ENCODE peak calls at places on chromosomes 2 and 18, in eight cellular contexts. One of them, this sample, is unnamed.

GRCh38 chr18:54647176-54647575 is 56.1 kb downstream of the DYNAP start:
- DNase-seq in Right ventricle myocardium superior: no peak
- DNase-seq in AG20443: no peak
- DNase-seq in GM23248: peak; percentile 7
- DNase-seq in mucosa of gallbladder: no peak
- DNase-seq in hypothalamus: no peak
- DNase-seq in activated CD8-positive, alpha-beta T cell treated with anti-CD3 and anti-CD28 coated beads for 36 hours: peak; percentile 19
- DNase-seq in NCI-H1105: peak; percentile 16
- DNase-seq in this sample: peak; percentile 59

GRCh38 chr2:193584522-193584938 is 1389.8 kb upstream of the TMEFF2 start:
- DNase-seq in Right ventricle myocardium superior: no peak
- DNase-seq in AG20443: no peak
- DNase-seq in GM23248: peak; percentile 6
- DNase-seq in mucosa of gallbladder: peak; percentile 22
- DNase-seq in hypothalamus: no peak
- DNase-seq in activated CD8-positive, alpha-beta T cell treated with anti-CD3 and anti-CD28 coated beads for 36 hours: peak; percentile 7
- DNase-seq in NCI-H1105: no peak
- DNase-seq in this sample: peak; percentile 42

GRCh38 chr2:97740590-97741182 is 27.3 kb downstream of the ZAP70 start:
- DNase-seq in Right ventricle myocardium superior: peak; percentile 56
- DNase-seq in AG20443: peak; percentile 78
- DNase-seq in GM23248: peak; percentile 65
- DNase-seq in mucosa of gallbladder: no peak
- DNase-seq in hypothalamus: no peak
- DNase-seq in activated CD8-positive, alpha-beta T cell treated with anti-CD3 and anti-CD28 coated beads for 36 hours: peak; percentile 66
- DNase-seq in NCI-H1105: peak; percentile 69
- DNase-seq in this sample: peak; percentile 13

GRCh38 chr2:96264656-96265348 is 995 bp downstream of the TMEM127 start:
- DNase-seq in Right ventricle myocardium superior: peak; percentile 49
- DNase-seq in AG20443: peak; percentile 26
- DNase-seq in GM23248: peak; percentile 65
- DNase-seq in mucosa of gallbladder: no peak
- DNase-seq in hypothalamus: no peak
- DNase-seq in activated CD8-positive, alpha-beta T cell treated with anti-CD3 and anti-CD28 coated beads for 36 hours: peak; percentile 70
- DNase-seq in NCI-H1105: peak; percentile 30
- DNase-seq in this sample: no peak

GRCh38 chr2:132276571-132276981 is 114.8 kb upstream of the ANKRD30BL start:
- DNase-seq in Right ventricle myocardium superior: no peak
- DNase-seq in AG20443: no peak
- DNase-seq in GM23248: no peak
- DNase-seq in mucosa of gallbladder: no peak
- DNase-seq in hypothalamus: no peak
- DNase-seq in activated CD8-positive, alpha-beta T cell treated with anti-CD3 and anti-CD28 coated beads for 36 hours: no peak
- DNase-seq in NCI-H1105: no peak
- DNase-seq in this sample: no peak

GRCh38 chr2:73961823-73962615 is 22.7 kb upstream of the TET3 start:
- DNase-seq in Right ventricle myocardium superior: no peak
- DNase-seq in AG20443: no peak
- DNase-seq in GM23248: no peak
- DNase-seq in mucosa of gallbladder: no peak
- DNase-seq in hypothalamus: no peak
- DNase-seq in activated CD8-positive, alpha-beta T cell treated with anti-CD3 and anti-CD28 coated beads for 36 hours: no peak
- DNase-seq in NCI-H1105: no peak
- DNase-seq in this sample: no peak

GRCh38 chr18:22314406-22314805 is 103.3 kb downstream of the CTAGE1 start:
- DNase-seq in Right ventricle myocardium superior: peak; percentile 55
- DNase-seq in AG20443: peak; percentile 90
- DNase-seq in GM23248: peak; percentile 96
- DNase-seq in mucosa of gallbladder: peak; percentile 44
- DNase-seq in hypothalamus: no peak
- DNase-seq in activated CD8-positive, alpha-beta T cell treated with anti-CD3 and anti-CD28 coated beads for 36 hours: no peak
- DNase-seq in NCI-H1105: no peak
- DNase-seq in this sample: no peak

GRCh38 chr2:190984595-190984994 is 29.4 kb downstream of the STAT1 start:
- DNase-seq in Right ventricle myocardium superior: no peak
- DNase-seq in AG20443: peak; percentile 67
- DNase-seq in GM23248: peak; percentile 83
- DNase-seq in mucosa of gallbladder: no peak
- DNase-seq in hypothalamus: no peak
- DNase-seq in activated CD8-positive, alpha-beta T cell treated with anti-CD3 and anti-CD28 coated beads for 36 hours: peak; percentile 45
- DNase-seq in NCI-H1105: no peak
- DNase-seq in this sample: peak; percentile 46

GRCh38 chr18:44742741-44743311 is 62.1 kb downstream of the SETBP1 start:
- DNase-seq in Right ventricle myocardium superior: peak; percentile 57
- DNase-seq in AG20443: peak; percentile 76
- DNase-seq in GM23248: peak; percentile 67
- DNase-seq in mucosa of gallbladder: peak; percentile 84
- DNase-seq in hypothalamus: peak; percentile 19
- DNase-seq in activated CD8-positive, alpha-beta T cell treated with anti-CD3 and anti-CD28 coated beads for 36 hours: no peak
- DNase-seq in NCI-H1105: peak; percentile 87
- DNase-seq in this sample: peak; percentile 88

GRCh38 chr2:235026649-235027557 is 75.1 kb downstream of the SH3BP4 start:
- DNase-seq in Right ventricle myocardium superior: peak; percentile 72
- DNase-seq in AG20443: peak; percentile 64
- DNase-seq in GM23248: peak; percentile 83
- DNase-seq in mucosa of gallbladder: peak; percentile 88
- DNase-seq in hypothalamus: no peak
- DNase-seq in activated CD8-positive, alpha-beta T cell treated with anti-CD3 and anti-CD28 coated beads for 36 hours: no peak
- DNase-seq in NCI-H1105: peak; percentile 90
- DNase-seq in this sample: peak; percentile 65

GRCh38 chr2:61707984-61708852 is 145.6 kb downstream of the FAM161A start:
- DNase-seq in Right ventricle myocardium superior: no peak
- DNase-seq in AG20443: no peak
- DNase-seq in GM23248: peak; percentile 40
- DNase-seq in mucosa of gallbladder: peak; percentile 31
- DNase-seq in hypothalamus: no peak
- DNase-seq in activated CD8-positive, alpha-beta T cell treated with anti-CD3 and anti-CD28 coated beads for 36 hours: peak; percentile 26
- DNase-seq in NCI-H1105: peak; percentile 48
- DNase-seq in this sample: peak; percentile 89

GRCh38 chr2:169110919-169111318 is 41.6 kb downstream of the DHRS9 start:
- DNase-seq in Right ventricle myocardium superior: no peak
- DNase-seq in AG20443: peak; percentile 18
- DNase-seq in GM23248: peak; percentile 15
- DNase-seq in mucosa of gallbladder: no peak
- DNase-seq in hypothalamus: no peak
- DNase-seq in activated CD8-positive, alpha-beta T cell treated with anti-CD3 and anti-CD28 coated beads for 36 hours: no peak
- DNase-seq in NCI-H1105: no peak
- DNase-seq in this sample: no peak

GRCh38 chr2:127106457-127106997 is 427 bp downstream of the BIN1 start:
- DNase-seq in Right ventricle myocardium superior: no peak
- DNase-seq in AG20443: peak; percentile 50
- DNase-seq in GM23248: no peak
- DNase-seq in mucosa of gallbladder: no peak
- DNase-seq in hypothalamus: no peak
- DNase-seq in activated CD8-positive, alpha-beta T cell treated with anti-CD3 and anti-CD28 coated beads for 36 hours: peak; percentile 21
- DNase-seq in NCI-H1105: no peak
- DNase-seq in this sample: no peak

GRCh38 chr2:53519925-53520629 is 247.5 kb upstream of the CHAC2 start:
- DNase-seq in Right ventricle myocardium superior: no peak
- DNase-seq in AG20443: no peak
- DNase-seq in GM23248: no peak
- DNase-seq in mucosa of gallbladder: no peak
- DNase-seq in hypothalamus: no peak
- DNase-seq in activated CD8-positive, alpha-beta T cell treated with anti-CD3 and anti-CD28 coated beads for 36 hours: no peak
- DNase-seq in NCI-H1105: peak; percentile 64
- DNase-seq in this sample: peak; percentile 11

GRCh38 chr2:143162997-143163396 is 33.8 kb downstream of the ARHGAP15 start:
- DNase-seq in Right ventricle myocardium superior: no peak
- DNase-seq in AG20443: no peak
- DNase-seq in GM23248: no peak
- DNase-seq in mucosa of gallbladder: no peak
- DNase-seq in hypothalamus: no peak
- DNase-seq in activated CD8-positive, alpha-beta T cell treated with anti-CD3 and anti-CD28 coated beads for 36 hours: no peak
- DNase-seq in NCI-H1105: peak; percentile 10
- DNase-seq in this sample: no peak

GRCh38 chr18:10202947-10203346 is 251.5 kb upstream of the APCDD1 start:
- DNase-seq in Right ventricle myocardium superior: no peak
- DNase-seq in AG20443: no peak
- DNase-seq in GM23248: no peak
- DNase-seq in mucosa of gallbladder: no peak
- DNase-seq in hypothalamus: no peak
- DNase-seq in activated CD8-positive, alpha-beta T cell treated with anti-CD3 and anti-CD28 coated beads for 36 hours: no peak
- DNase-seq in NCI-H1105: no peak
- DNase-seq in this sample: no peak

GRCh38 chr2:27729614-27730013 is 41.9 kb upstream of the MRPL33 start:
- DNase-seq in Right ventricle myocardium superior: no peak
- DNase-seq in AG20443: no peak
- DNase-seq in GM23248: no peak
- DNase-seq in mucosa of gallbladder: no peak
- DNase-seq in hypothalamus: no peak
- DNase-seq in activated CD8-positive, alpha-beta T cell treated with anti-CD3 and anti-CD28 coated beads for 36 hours: no peak
- DNase-seq in NCI-H1105: no peak
- DNase-seq in this sample: no peak

GRCh38 chr2:241041557-241042158 is 43.2 kb downstream of the SNED1 start:
- DNase-seq in Right ventricle myocardium superior: no peak
- DNase-seq in AG20443: no peak
- DNase-seq in GM23248: no peak
- DNase-seq in mucosa of gallbladder: no peak
- DNase-seq in hypothalamus: no peak
- DNase-seq in activated CD8-positive, alpha-beta T cell treated with anti-CD3 and anti-CD28 coated beads for 36 hours: no peak
- DNase-seq in NCI-H1105: no peak
- DNase-seq in this sample: no peak

GRCh38 chr2:235049069-235049468 is 97.3 kb downstream of the SH3BP4 start:
- DNase-seq in Right ventricle myocardium superior: no peak
- DNase-seq in AG20443: no peak
- DNase-seq in GM23248: peak; percentile 39
- DNase-seq in mucosa of gallbladder: peak; percentile 42
- DNase-seq in hypothalamus: no peak
- DNase-seq in activated CD8-positive, alpha-beta T cell treated with anti-CD3 and anti-CD28 coated beads for 36 hours: no peak
- DNase-seq in NCI-H1105: no peak
- DNase-seq in this sample: peak; percentile 27

GRCh38 chr2:188600536-188601210 is 309.0 kb downstream of the GULP1 start:
- DNase-seq in Right ventricle myocardium superior: no peak
- DNase-seq in AG20443: peak; percentile 17
- DNase-seq in GM23248: peak; percentile 53
- DNase-seq in mucosa of gallbladder: no peak
- DNase-seq in hypothalamus: no peak
- DNase-seq in activated CD8-positive, alpha-beta T cell treated with anti-CD3 and anti-CD28 coated beads for 36 hours: no peak
- DNase-seq in NCI-H1105: no peak
- DNase-seq in this sample: peak; percentile 79

GRCh38 chr18:9215221-9215933 is 78.8 kb downstream of the ANKRD12 start:
- DNase-seq in Right ventricle myocardium superior: no peak
- DNase-seq in AG20443: no peak
- DNase-seq in GM23248: no peak
- DNase-seq in mucosa of gallbladder: no peak
- DNase-seq in hypothalamus: no peak
- DNase-seq in activated CD8-positive, alpha-beta T cell treated with anti-CD3 and anti-CD28 coated beads for 36 hours: no peak
- DNase-seq in NCI-H1105: no peak
- DNase-seq in this sample: no peak

GRCh38 chr2:47784349-47784851 is 1.5 kb downstream of the MSH6 start:
- DNase-seq in Right ventricle myocardium superior: no peak
- DNase-seq in AG20443: no peak
- DNase-seq in GM23248: no peak
- DNase-seq in mucosa of gallbladder: no peak
- DNase-seq in hypothalamus: peak; percentile 18
- DNase-seq in activated CD8-positive, alpha-beta T cell treated with anti-CD3 and anti-CD28 coated beads for 36 hours: no peak
- DNase-seq in NCI-H1105: no peak
- DNase-seq in this sample: peak; percentile 49

GRCh38 chr2:59276917-59277316 is 1035.8 kb upstream of the FANCL start:
- DNase-seq in Right ventricle myocardium superior: no peak
- DNase-seq in AG20443: no peak
- DNase-seq in GM23248: no peak
- DNase-seq in mucosa of gallbladder: peak; percentile 59
- DNase-seq in hypothalamus: no peak
- DNase-seq in activated CD8-positive, alpha-beta T cell treated with anti-CD3 and anti-CD28 coated beads for 36 hours: no peak
- DNase-seq in NCI-H1105: no peak
- DNase-seq in this sample: peak; percentile 72

GRCh38 chr2:207165121-207166038 is at the start of gene KLF7:
- DNase-seq in Right ventricle myocardium superior: peak; percentile 63
- DNase-seq in AG20443: peak; percentile 31
- DNase-seq in GM23248: peak; percentile 76
- DNase-seq in mucosa of gallbladder: peak; percentile 35
- DNase-seq in hypothalamus: peak; percentile 73
- DNase-seq in activated CD8-positive, alpha-beta T cell treated with anti-CD3 and anti-CD28 coated beads for 36 hours: peak; percentile 72
- DNase-seq in NCI-H1105: peak; percentile 51
- DNase-seq in this sample: no peak

GRCh38 chr18:71707400-71707799 is 836.7 kb downstream of the CBLN2 start:
- DNase-seq in Right ventricle myocardium superior: no peak
- DNase-seq in AG20443: no peak
- DNase-seq in GM23248: no peak
- DNase-seq in mucosa of gallbladder: no peak
- DNase-seq in hypothalamus: no peak
- DNase-seq in activated CD8-positive, alpha-beta T cell treated with anti-CD3 and anti-CD28 coated beads for 36 hours: no peak
- DNase-seq in NCI-H1105: no peak
- DNase-seq in this sample: no peak

GRCh38 chr2:46431481-46432235 is 47.7 kb upstream of the TMEM247 start:
- DNase-seq in Right ventricle myocardium superior: no peak
- DNase-seq in AG20443: peak; percentile 52
- DNase-seq in GM23248: peak; percentile 68
- DNase-seq in mucosa of gallbladder: no peak
- DNase-seq in hypothalamus: no peak
- DNase-seq in activated CD8-positive, alpha-beta T cell treated with anti-CD3 and anti-CD28 coated beads for 36 hours: no peak
- DNase-seq in NCI-H1105: no peak
- DNase-seq in this sample: no peak